ENCODE peak calls at places on chromosome 14, in eight cellular contexts. B is small intestine; X is PC-3; I is cerebellum; N is stomach; R is stimulated activated CD8-positive, alpha-beta memory T cell treated with anti-CD3 and anti-CD28 coated beads, Interleukin-2, amount 100 ng/mL, for 1 hour; V is Calu3; A is HEK293T. E is an unnamed sample.

GRCh38 chr14:58882577-58883018 is 244.8 kb downstream of the DACT1 start:
- DNase-seq in B (no peak), X (no peak), I (no peak), N (no peak), R (no peak), V (no peak), A (peak; percentile 74), E (no peak)

GRCh38 chr14:101020971-101021370 is 117.4 kb upstream of the RTL1 start:
- DNase-seq in B (no peak), X (no peak), I (no peak), N (peak; percentile 10), R (no peak), V (no peak), A (no peak), E (no peak)

GRCh38 chr14:91009501-91010152 is 50.8 kb downstream of the RPS6KA5 start:
- DNase-seq in B (no peak), X (no peak), I (no peak), N (no peak), R (no peak), V (no peak), A (no peak), E (no peak)

GRCh38 chr14:90276627-90277367 is 20.4 kb downstream of the PSMC1 start:
- DNase-seq in B (no peak), X (peak; percentile 13), I (peak; percentile 63), N (no peak), R (no peak), V (no peak), A (no peak), E (no peak)

GRCh38 chr14:74038015-74038859 is 19.1 kb downstream of the BBOF1 start:
- DNase-seq in B (peak; percentile 77), X (peak; percentile 84), I (peak; percentile 34), N (no peak), R (no peak), V (peak; percentile 21), A (peak; percentile 33), E (no peak)

GRCh38 chr14:77593501-77593911 is 22.9 kb downstream of the SPTLC2 start:
- DNase-seq in B (peak; percentile 52), X (peak; percentile 82), I (no peak), N (no peak), R (no peak), V (no peak), A (no peak), E (no peak)

GRCh38 chr14:99590746-99591555 is 13.1 kb downstream of the CCDC85C start:
- DNase-seq in B (no peak), X (no peak), I (no peak), N (no peak), R (no peak), V (peak; percentile 34), A (no peak), E (no peak)

GRCh38 chr14:38226366-38226765 is 18.7 kb downstream of the SSTR1 start:
- DNase-seq in B (no peak), X (no peak), I (no peak), N (no peak), R (no peak), V (no peak), A (no peak), E (no peak)

GRCh38 chr14:55160989-55161388 is 30.4 kb downstream of the DLGAP5 start:
- DNase-seq in B (peak; percentile 65), X (peak; percentile 79), I (peak; percentile 64), N (no peak), R (no peak), V (no peak), A (no peak), E (no peak)

GRCh38 chr14:56534656-56535055 is 44.9 kb upstream of the TMEM260 start:
- DNase-seq in B (no peak), X (no peak), I (no peak), N (no peak), R (no peak), V (no peak), A (no peak), E (no peak)

GRCh38 chr14:30551460-30551859 is 7.5 kb upstream of the G2E3 start:
- DNase-seq in B (no peak), X (peak; percentile 85), I (no peak), N (no peak), R (no peak), V (no peak), A (no peak), E (no peak)

GRCh38 chr14:66401447-66402095 is 84.6 kb upstream of the CCDC196 start:
- DNase-seq in B (no peak), X (peak; percentile 52), I (peak; percentile 55), N (no peak), R (no peak), V (peak; percentile 13), A (no peak), E (no peak)

GRCh38 chr14:35558680-35559079 is 24.7 kb downstream of the INSM2 start:
- DNase-seq in B (no peak), X (no peak), I (peak; percentile 25), N (no peak), R (no peak), V (no peak), A (no peak), E (no peak)

E was measured in gastrocnemius medialis.